ENCODE peak calls at places on chromosomes 2 and 18, in eight cellular contexts. W is tibial nerve, E is cardiac fibroblast, N is Calu3, F is EL, H is H54, U is left ventricle myocardium inferior, I is nephron progenitor cell. O is an unnamed sample.

GRCh38 chr2:133768261-133769021 is 200.2 kb upstream of the NCKAP5 start:
- DNase-seq in I (no peak), W (peak; percentile 28), N (no peak), H (no peak), F (no peak), E (no peak), U (peak; percentile 76), O (peak; percentile 39)

GRCh38 chr18:14976736-14977430 is 228.9 kb downstream of the ANKRD30B start:
- DNase-seq in F (no peak), W (no peak), U (no peak), E (peak; percentile 42), I (no peak), N (no peak), H (peak; percentile 28), O (no peak)

GRCh38 chr2:223218587-223219178 is 166.7 kb downstream of the KCNE4 start:
- DNase-seq in W (no peak), I (no peak), U (no peak), F (no peak), H (no peak), E (no peak), N (no peak), O (no peak)

GRCh38 chr18:58536534-58537271 is 92.2 kb downstream of the ALPK2 start:
- DNase-seq in F (no peak), I (no peak), H (no peak), W (no peak), U (no peak), N (no peak), E (no peak), O (no peak)

GRCh38 chr2:115115135-115115534 is 672.7 kb downstream of the DPP10 start:
- DNase-seq in N (no peak), H (no peak), I (no peak), U (no peak), F (no peak), E (no peak), W (no peak), O (no peak)

GRCh38 chr18:35696307-35696706 is 114.8 kb downstream of the GALNT1 start:
- DNase-seq in H (no peak), E (no peak), F (no peak), N (no peak), U (no peak), W (no peak), I (no peak), O (no peak)

GRCh38 chr2:112021781-112022231 is 33.3 kb upstream of the TMEM87B start:
- DNase-seq in F (peak; percentile 47), I (no peak), N (no peak), W (no peak), E (no peak), U (no peak), H (peak; percentile 25), O (peak; percentile 28)

GRCh38 chr18:23619388-23619873 is 33.1 kb upstream of the NPC1 start:
- DNase-seq in I (peak; percentile 63), W (no peak), U (peak; percentile 21), N (no peak), H (peak; percentile 15), F (peak; percentile 36), E (peak; percentile 13), O (peak; percentile 10)

GRCh38 chr2:118843492-118844132 is 3.8 kb downstream of the EN1 start:
- DNase-seq in H (no peak), F (no peak), N (no peak), W (no peak), E (no peak), I (no peak), U (no peak), O (no peak)

GRCh38 chr2:31271851-31272267 is 37.9 kb downstream of the EHD3 start:
- DNase-seq in I (no peak), U (no peak), W (no peak), N (no peak), H (no peak), E (peak; percentile 59), F (peak; percentile 39), O (no peak)

GRCh38 chr18:73896685-73897084 is 250.9 kb downstream of the FBXO15 start:
- DNase-seq in H (no peak), N (no peak), E (no peak), U (no peak), F (no peak), I (no peak), W (no peak), O (no peak)

GRCh38 chr2:64978514-64979268 is 10.5 kb upstream of the SLC1A4 start:
- DNase-seq in W (no peak), I (no peak), N (no peak), E (peak; percentile 33), F (peak; percentile 43), U (no peak), H (no peak), O (no peak)

GRCh38 chr2:168392031-168392430 is 64.0 kb upstream of the CERS6 start:
- DNase-seq in N (no peak), H (no peak), I (no peak), E (peak; percentile 52), U (no peak), W (no peak), F (peak; percentile 21), O (peak; percentile 28)

GRCh38 chr2:54629914-54630609 is 93.4 kb upstream of the EML6 start:
- DNase-seq in E (peak; percentile 97), N (peak; percentile 80), I (no peak), U (peak; percentile 67), W (peak; percentile 50), F (peak; percentile 83), H (peak; percentile 55), O (no peak)

GRCh38 chr18:9340472-9340871 is 5.9 kb downstream of the TWSG1 start:
- DNase-seq in H (no peak), I (no peak), N (no peak), U (no peak), W (no peak), F (no peak), E (no peak), O (no peak)

GRCh38 chr2:42775186-42775585 is 11.3 kb upstream of the OXER1 start:
- DNase-seq in U (no peak), I (no peak), H (no peak), F (no peak), E (no peak), N (no peak), W (no peak), O (no peak)

GRCh38 chr2:64359892-64360657 is 93.9 kb upstream of the LGALSL start:
- DNase-seq in N (peak; percentile 86), H (peak; percentile 89), W (peak; percentile 32), E (peak; percentile 96), I (no peak), F (peak; percentile 92), U (peak; percentile 58), O (peak; percentile 95)

GRCh38 chr2:105798595-105798994 is 53.9 kb downstream of the NCK2 start:
- DNase-seq in W (no peak), H (no peak), F (no peak), E (no peak), I (no peak), U (no peak), N (no peak), O (no peak)

GRCh38 chr2:218831378-218831990 is at the start of gene PRKAG3:
- DNase-seq in U (peak; percentile 46), F (no peak), I (no peak), N (no peak), E (no peak), W (no peak), H (no peak), O (no peak)

GRCh38 chr2:43178602-43179542 is 47.5 kb downstream of the ZFP36L2 start:
- DNase-seq in E (peak; percentile 86), W (peak; percentile 54), U (peak; percentile 71), I (peak; percentile 64), H (peak; percentile 88), F (peak; percentile 74), N (peak; percentile 78), O (peak; percentile 93)

GRCh38 chr2:174341301-174341994 is 6.7 kb downstream of the SP9 start:
- DNase-seq in N (peak; percentile 89), F (peak; percentile 84), I (peak; percentile 94), E (peak; percentile 86), H (peak; percentile 89), U (peak; percentile 87), W (peak; percentile 75), O (peak; percentile 85)

GRCh38 chr2:33366473-33366872 is 110.0 kb upstream of the RASGRP3 start:
- DNase-seq in N (no peak), W (no peak), H (no peak), E (no peak), I (no peak), F (no peak), U (peak; percentile 35), O (peak; percentile 93)

GRCh38 chr2:46340740-46341420 is 43.7 kb downstream of the EPAS1 start:
- DNase-seq in H (no peak), E (no peak), F (no peak), W (no peak), N (no peak), I (no peak), U (no peak), O (no peak)

GRCh38 chr2:33158482-33159003 is 211.8 kb downstream of the LTBP1 start:
- DNase-seq in I (no peak), W (no peak), H (peak; percentile 34), U (no peak), E (peak; percentile 95), N (no peak), F (peak; percentile 84), O (peak; percentile 85)

GRCh38 chr2:21103274-21103891 is 20.4 kb upstream of the TDRD15 start:
- DNase-seq in U (no peak), F (no peak), H (no peak), N (no peak), E (no peak), W (no peak), I (no peak), O (no peak)

GRCh38 chr18:27789406-27789805 is 387.5 kb downstream of the CDH2 start:
- DNase-seq in N (no peak), I (no peak), E (no peak), H (no peak), F (no peak), U (no peak), W (no peak), O (no peak)

GRCh38 chr2:116074161-116074560 is 1631.7 kb downstream of the DPP10 start:
- DNase-seq in H (no peak), W (no peak), E (no peak), F (no peak), U (no peak), N (no peak), I (no peak), O (no peak)

GRCh38 chr2:96839288-96839874 is 4.4 kb downstream of the ANKRD23 start:
- DNase-seq in U (peak; percentile 57), F (no peak), W (no peak), H (no peak), N (no peak), I (no peak), E (no peak), O (no peak)

GRCh38 chr2:196954001-196954400 is 27.5 kb upstream of the PGAP1 start:
- DNase-seq in E (no peak), I (no peak), F (no peak), W (no peak), U (no peak), H (no peak), N (no peak), O (no peak)

GRCh38 chr2:8992643-8993042 is 10.8 kb downstream of the MBOAT2 start:
- DNase-seq in I (no peak), W (no peak), H (no peak), N (no peak), U (no peak), E (no peak), F (no peak), O (no peak)

GRCh38 chr18:59593291-59593717 is 103.9 kb downstream of the CCBE1 start:
- DNase-seq in E (peak; percentile 55), U (no peak), F (peak; percentile 74), H (no peak), I (no peak), N (no peak), W (no peak), O (peak; percentile 52)

GRCh38 chr2:96499061-96499960 is 5.8 kb downstream of the NEURL3 start:
- DNase-seq in N (no peak), H (no peak), W (no peak), I (no peak), U (no peak), F (no peak), E (no peak), O (no peak)

GRCh38 chr2:191866675-191867506 is 20.0 kb upstream of the CAVIN2 start:
- DNase-seq in H (no peak), I (no peak), F (peak; percentile 95), N (peak; percentile 24), W (no peak), U (no peak), E (peak; percentile 87), O (peak; percentile 96)

GRCh38 chr2:219243291-219243761 is 1.9 kb downstream of the GLB1L start:
- DNase-seq in E (no peak), H (no peak), W (no peak), F (no peak), I (peak; percentile 19), N (no peak), U (no peak), O (no peak)

O was measured in fibroblast of lung.